ENCODE peak calls at places on chromosome 14, in nine cellular contexts. One of them, this sample, is unnamed.
A peak's percentile ranks its signal among the peaks of the same experiment; 100 is the strongest.

GRCh38 chr14:29475641-29476040 is 452.0 kb downstream of the PRKD1 start:
- DNase-seq in small intestine: no peak
- DNase-seq in right cardiac atrium: no peak
- DNase-seq in dorsolateral prefrontal cortex: no peak
- DNase-seq in substantia nigra: no peak
- DNase-seq in CD4-positive, CD25-positive, alpha-beta regulatory T cell: no peak
- DNase-seq in left ventricle myocardium inferior: no peak
- DNase-seq in Peyer's patch: no peak
- DNase-seq in testis: no peak
- DNase-seq in this sample: no peak

GRCh38 chr14:72714094-72714493 is 179.8 kb downstream of the DPF3 start:
- DNase-seq in small intestine: peak; percentile 6
- DNase-seq in right cardiac atrium: no peak
- DNase-seq in dorsolateral prefrontal cortex: no peak
- DNase-seq in substantia nigra: no peak
- DNase-seq in CD4-positive, CD25-positive, alpha-beta regulatory T cell: no peak
- DNase-seq in left ventricle myocardium inferior: no peak
- DNase-seq in Peyer's patch: no peak
- DNase-seq in testis: no peak
- DNase-seq in this sample: no peak

GRCh38 chr14:38866461-38866860 is 236.6 kb downstream of the SEC23A start:
- DNase-seq in small intestine: no peak
- DNase-seq in right cardiac atrium: no peak
- DNase-seq in dorsolateral prefrontal cortex: no peak
- DNase-seq in substantia nigra: no peak
- DNase-seq in CD4-positive, CD25-positive, alpha-beta regulatory T cell: no peak
- DNase-seq in left ventricle myocardium inferior: no peak
- DNase-seq in Peyer's patch: no peak
- DNase-seq in testis: no peak
- DNase-seq in this sample: no peak

GRCh38 chr14:74658535-74659130 is 46.6 kb upstream of the LTBP2 start:
- DNase-seq in small intestine: no peak
- DNase-seq in right cardiac atrium: no peak
- DNase-seq in dorsolateral prefrontal cortex: no peak
- DNase-seq in substantia nigra: no peak
- DNase-seq in CD4-positive, CD25-positive, alpha-beta regulatory T cell: no peak
- DNase-seq in left ventricle myocardium inferior: no peak
- DNase-seq in Peyer's patch: no peak
- DNase-seq in testis: no peak
- DNase-seq in this sample: no peak

GRCh38 chr14:74568380-74568649 is 43.7 kb downstream of the LTBP2 start:
- DNase-seq in small intestine: no peak
- DNase-seq in right cardiac atrium: no peak
- DNase-seq in dorsolateral prefrontal cortex: no peak
- DNase-seq in substantia nigra: no peak
- DNase-seq in CD4-positive, CD25-positive, alpha-beta regulatory T cell: no peak
- DNase-seq in left ventricle myocardium inferior: no peak
- DNase-seq in Peyer's patch: no peak
- DNase-seq in testis: no peak
- DNase-seq in this sample: no peak

GRCh38 chr14:71317385-71318096 is 410.3 kb downstream of the PCNX1 start:
- DNase-seq in small intestine: no peak
- DNase-seq in right cardiac atrium: no peak
- DNase-seq in dorsolateral prefrontal cortex: no peak
- DNase-seq in substantia nigra: no peak
- DNase-seq in CD4-positive, CD25-positive, alpha-beta regulatory T cell: no peak
- DNase-seq in left ventricle myocardium inferior: no peak
- DNase-seq in Peyer's patch: no peak
- DNase-seq in testis: no peak
- DNase-seq in this sample: no peak

GRCh38 chr14:52895000-52895399 is 55.9 kb downstream of the FERMT2 start:
- DNase-seq in small intestine: no peak
- DNase-seq in right cardiac atrium: no peak
- DNase-seq in dorsolateral prefrontal cortex: no peak
- DNase-seq in substantia nigra: no peak
- DNase-seq in CD4-positive, CD25-positive, alpha-beta regulatory T cell: no peak
- DNase-seq in left ventricle myocardium inferior: no peak
- DNase-seq in Peyer's patch: no peak
- DNase-seq in testis: no peak
- DNase-seq in this sample: no peak

GRCh38 chr14:71659165-71659564 is 273.1 kb upstream of the RGS6 start:
- DNase-seq in small intestine: no peak
- DNase-seq in right cardiac atrium: no peak
- DNase-seq in dorsolateral prefrontal cortex: no peak
- DNase-seq in substantia nigra: no peak
- DNase-seq in CD4-positive, CD25-positive, alpha-beta regulatory T cell: no peak
- DNase-seq in left ventricle myocardium inferior: no peak
- DNase-seq in Peyer's patch: no peak
- DNase-seq in testis: no peak
- DNase-seq in this sample: no peak

GRCh38 chr14:96268426-96269358 is 12.7 kb downstream of the BDKRB1 start:
- DNase-seq in small intestine: no peak
- DNase-seq in right cardiac atrium: peak; percentile 44
- DNase-seq in dorsolateral prefrontal cortex: no peak
- DNase-seq in substantia nigra: no peak
- DNase-seq in CD4-positive, CD25-positive, alpha-beta regulatory T cell: no peak
- DNase-seq in left ventricle myocardium inferior: no peak
- DNase-seq in Peyer's patch: no peak
- DNase-seq in testis: no peak
- DNase-seq in this sample: no peak

GRCh38 chr14:69945905-69946304 is 66.7 kb downstream of the SMOC1 start:
- DNase-seq in small intestine: no peak
- DNase-seq in right cardiac atrium: no peak
- DNase-seq in dorsolateral prefrontal cortex: no peak
- DNase-seq in substantia nigra: no peak
- DNase-seq in CD4-positive, CD25-positive, alpha-beta regulatory T cell: no peak
- DNase-seq in left ventricle myocardium inferior: no peak
- DNase-seq in Peyer's patch: no peak
- DNase-seq in testis: no peak
- DNase-seq in this sample: no peak

GRCh38 chr14:100141133-100141497 is 18.3 kb downstream of the DEGS2 start:
- DNase-seq in small intestine: no peak
- DNase-seq in right cardiac atrium: no peak
- DNase-seq in dorsolateral prefrontal cortex: no peak
- DNase-seq in substantia nigra: no peak
- DNase-seq in CD4-positive, CD25-positive, alpha-beta regulatory T cell: no peak
- DNase-seq in left ventricle myocardium inferior: no peak
- DNase-seq in Peyer's patch: no peak
- DNase-seq in testis: no peak
- DNase-seq in this sample: no peak

GRCh38 chr14:95662376-95663186 is 23.6 kb upstream of the TCL1B start:
- DNase-seq in small intestine: peak; percentile 42
- DNase-seq in right cardiac atrium: no peak
- DNase-seq in dorsolateral prefrontal cortex: no peak
- DNase-seq in substantia nigra: no peak
- DNase-seq in CD4-positive, CD25-positive, alpha-beta regulatory T cell: no peak
- DNase-seq in left ventricle myocardium inferior: no peak
- DNase-seq in Peyer's patch: no peak
- DNase-seq in testis: no peak
- DNase-seq in this sample: no peak

GRCh38 chr14:75126121-75126544 is 715 bp downstream of the NEK9 start:
- DNase-seq in small intestine: no peak
- DNase-seq in right cardiac atrium: no peak
- DNase-seq in dorsolateral prefrontal cortex: no peak
- DNase-seq in substantia nigra: no peak
- DNase-seq in CD4-positive, CD25-positive, alpha-beta regulatory T cell: no peak
- DNase-seq in left ventricle myocardium inferior: no peak
- DNase-seq in Peyer's patch: no peak
- DNase-seq in testis: no peak
- DNase-seq in this sample: no peak

GRCh38 chr14:70567791-70568190 is 32.7 kb downstream of the MED6 start:
- DNase-seq in small intestine: peak; percentile 40
- DNase-seq in right cardiac atrium: no peak
- DNase-seq in dorsolateral prefrontal cortex: no peak
- DNase-seq in substantia nigra: no peak
- DNase-seq in CD4-positive, CD25-positive, alpha-beta regulatory T cell: no peak
- DNase-seq in left ventricle myocardium inferior: no peak
- DNase-seq in Peyer's patch: no peak
- DNase-seq in testis: peak; percentile 17
- DNase-seq in this sample: no peak

GRCh38 chr14:64303471-64303917 is 9.3 kb upstream of the ESR2 start:
- DNase-seq in small intestine: peak; percentile 64
- DNase-seq in right cardiac atrium: no peak
- DNase-seq in dorsolateral prefrontal cortex: no peak
- DNase-seq in substantia nigra: no peak
- DNase-seq in CD4-positive, CD25-positive, alpha-beta regulatory T cell: no peak
- DNase-seq in left ventricle myocardium inferior: no peak
- DNase-seq in Peyer's patch: no peak
- DNase-seq in testis: no peak
- DNase-seq in this sample: no peak

GRCh38 chr14:105329411-105330200 is 15.1 kb downstream of the PACS2 start:
- DNase-seq in small intestine: no peak
- DNase-seq in right cardiac atrium: no peak
- DNase-seq in dorsolateral prefrontal cortex: no peak
- DNase-seq in substantia nigra: no peak
- DNase-seq in CD4-positive, CD25-positive, alpha-beta regulatory T cell: no peak
- DNase-seq in left ventricle myocardium inferior: no peak
- DNase-seq in Peyer's patch: peak; percentile 47
- DNase-seq in testis: no peak
- DNase-seq in this sample: no peak

GRCh38 chr14:102652194-102652593 is 59.7 kb downstream of the RCOR1 start:
- DNase-seq in small intestine: no peak
- DNase-seq in right cardiac atrium: no peak
- DNase-seq in dorsolateral prefrontal cortex: no peak
- DNase-seq in substantia nigra: no peak
- DNase-seq in CD4-positive, CD25-positive, alpha-beta regulatory T cell: no peak
- DNase-seq in left ventricle myocardium inferior: no peak
- DNase-seq in Peyer's patch: no peak
- DNase-seq in testis: no peak
- DNase-seq in this sample: no peak

GRCh38 chr14:37114039-37114438 is 58.4 kb downstream of the SLC25A21 start:
- DNase-seq in small intestine: no peak
- DNase-seq in right cardiac atrium: no peak
- DNase-seq in dorsolateral prefrontal cortex: no peak
- DNase-seq in substantia nigra: no peak
- DNase-seq in CD4-positive, CD25-positive, alpha-beta regulatory T cell: no peak
- DNase-seq in left ventricle myocardium inferior: no peak
- DNase-seq in Peyer's patch: no peak
- DNase-seq in testis: no peak
- DNase-seq in this sample: no peak

GRCh38 chr14:51019089-51019488 is 74.8 kb upstream of the PYGL start:
- DNase-seq in small intestine: no peak
- DNase-seq in right cardiac atrium: no peak
- DNase-seq in dorsolateral prefrontal cortex: no peak
- DNase-seq in substantia nigra: no peak
- DNase-seq in CD4-positive, CD25-positive, alpha-beta regulatory T cell: no peak
- DNase-seq in left ventricle myocardium inferior: no peak
- DNase-seq in Peyer's patch: no peak
- DNase-seq in testis: no peak
- DNase-seq in this sample: no peak

GRCh38 chr14:22010532-22011242 is 337.1 kb upstream of the OR4E1 start:
- DNase-seq in small intestine: no peak
- DNase-seq in right cardiac atrium: no peak
- DNase-seq in dorsolateral prefrontal cortex: no peak
- DNase-seq in substantia nigra: no peak
- DNase-seq in CD4-positive, CD25-positive, alpha-beta regulatory T cell: no peak
- DNase-seq in left ventricle myocardium inferior: no peak
- DNase-seq in Peyer's patch: no peak
- DNase-seq in testis: no peak
- DNase-seq in this sample: no peak
- H3K27ac ChIP-seq in small intestine: no peak overlapping the region
- H3K27ac ChIP-seq in right cardiac atrium: no peak overlapping the region
- H3K27ac ChIP-seq in dorsolateral prefrontal cortex: no peak overlapping the region
- H3K27ac ChIP-seq in substantia nigra: no peak overlapping the region
- H3K27ac ChIP-seq in CD4-positive, CD25-positive, alpha-beta regulatory T cell: no peak overlapping the region
- H3K27ac ChIP-seq in left ventricle myocardium inferior: peak overlapping the region; percentile 59
- H3K27ac ChIP-seq in Peyer's patch: peak overlapping the region; percentile 19
- H3K27ac ChIP-seq in testis: no peak overlapping the region
- H3K27ac ChIP-seq in this sample: no peak overlapping the region

DNA sequence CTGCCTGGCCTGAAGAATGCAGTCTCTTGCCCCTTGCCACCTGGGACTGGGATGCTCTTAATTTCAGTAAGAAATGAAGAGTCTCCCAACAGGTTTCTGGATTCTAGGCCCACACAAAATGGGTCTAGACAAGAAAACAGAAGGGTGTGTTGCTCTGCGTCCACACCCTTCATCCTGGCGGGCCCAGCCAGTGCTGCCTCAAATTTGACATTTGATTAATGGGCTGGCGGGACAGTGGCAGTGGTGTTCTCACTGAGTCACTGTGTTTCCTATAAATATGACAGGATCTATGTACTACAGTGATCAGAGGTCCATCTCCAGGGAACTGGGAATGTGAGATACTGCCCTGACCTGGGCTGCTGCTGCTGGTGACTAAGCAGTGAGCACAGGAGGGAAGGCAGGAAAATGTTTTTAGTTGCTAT is 6.5 kb downstream of the TMEM253 start:
- DNase-seq in small intestine: no peak
- DNase-seq in right cardiac atrium: no peak
- DNase-seq in dorsolateral prefrontal cortex: no peak
- DNase-seq in substantia nigra: no peak
- DNase-seq in CD4-positive, CD25-positive, alpha-beta regulatory T cell: no peak
- DNase-seq in left ventricle myocardium inferior: no peak
- DNase-seq in Peyer's patch: no peak
- DNase-seq in testis: no peak
- DNase-seq in this sample: no peak
- H3K27ac ChIP-seq in small intestine: no peak overlapping the region
- H3K27ac ChIP-seq in right cardiac atrium: no peak overlapping the region
- H3K27ac ChIP-seq in dorsolateral prefrontal cortex: no peak overlapping the region
- H3K27ac ChIP-seq in substantia nigra: no peak overlapping the region
- H3K27ac ChIP-seq in CD4-positive, CD25-positive, alpha-beta regulatory T cell: no peak overlapping the region
- H3K27ac ChIP-seq in left ventricle myocardium inferior: peak overlapping the region; percentile 99
- H3K27ac ChIP-seq in Peyer's patch: peak overlapping the region; percentile 18
- H3K27ac ChIP-seq in testis: no peak overlapping the region
- H3K27ac ChIP-seq in this sample: no peak overlapping the region

GRCh38 chr14:91414475-91415342 is 2.9 kb downstream of the CCDC88C start:
- DNase-seq in small intestine: peak; percentile 77
- DNase-seq in right cardiac atrium: no peak
- DNase-seq in dorsolateral prefrontal cortex: no peak
- DNase-seq in substantia nigra: no peak
- DNase-seq in CD4-positive, CD25-positive, alpha-beta regulatory T cell: no peak
- DNase-seq in left ventricle myocardium inferior: no peak
- DNase-seq in Peyer's patch: no peak
- DNase-seq in testis: no peak
- DNase-seq in this sample: no peak
- H3K27ac ChIP-seq in small intestine: peak overlapping the region; percentile 59
- H3K27ac ChIP-seq in right cardiac atrium: no peak overlapping the region
- H3K27ac ChIP-seq in dorsolateral prefrontal cortex: no peak overlapping the region
- H3K27ac ChIP-seq in substantia nigra: no peak overlapping the region
- H3K27ac ChIP-seq in CD4-positive, CD25-positive, alpha-beta regulatory T cell: peak overlapping the region; percentile 96
- H3K27ac ChIP-seq in left ventricle myocardium inferior: no peak overlapping the region
- H3K27ac ChIP-seq in Peyer's patch: peak overlapping the region; percentile 88
- H3K27ac ChIP-seq in testis: no peak overlapping the region
- H3K27ac ChIP-seq in this sample: peak overlapping the region; percentile 86

DNA sequence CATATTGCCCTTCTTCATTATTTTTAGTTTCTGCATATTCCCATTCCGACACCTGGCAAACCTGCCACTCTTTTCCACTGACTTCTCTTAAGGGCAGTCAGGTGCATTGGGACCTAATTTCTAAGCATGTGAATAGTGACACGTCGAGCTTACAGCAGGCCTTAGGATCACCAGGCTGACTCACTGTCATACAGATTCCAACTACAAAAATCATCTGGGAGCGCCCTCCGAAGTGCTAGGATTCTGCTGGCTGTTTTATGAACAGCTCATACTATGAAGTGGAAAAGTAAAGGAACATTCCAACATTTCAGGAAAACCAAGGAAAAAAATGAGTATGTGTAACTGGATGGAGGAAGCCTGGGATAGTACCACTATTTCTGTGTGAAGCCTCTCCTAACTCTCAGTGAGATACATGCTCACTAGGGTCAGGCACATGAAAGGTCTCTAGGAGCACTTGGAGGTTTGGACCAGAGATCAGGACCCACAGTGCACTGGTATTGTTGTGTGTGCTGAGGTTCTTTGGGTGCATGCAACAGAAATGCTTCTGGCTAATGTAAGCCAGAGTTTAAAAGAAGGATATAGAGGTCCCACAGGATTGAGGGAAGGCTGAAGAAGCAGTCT is 257.4 kb downstream of the ZFP36L1 start:
- DNase-seq in small intestine: no peak
- DNase-seq in right cardiac atrium: no peak
- DNase-seq in dorsolateral prefrontal cortex: no peak
- DNase-seq in substantia nigra: no peak
- DNase-seq in CD4-positive, CD25-positive, alpha-beta regulatory T cell: no peak
- DNase-seq in left ventricle myocardium inferior: no peak
- DNase-seq in Peyer's patch: no peak
- DNase-seq in testis: no peak
- DNase-seq in this sample: no peak
- H3K27ac ChIP-seq in small intestine: no peak overlapping the region
- H3K27ac ChIP-seq in right cardiac atrium: no peak overlapping the region
- H3K27ac ChIP-seq in dorsolateral prefrontal cortex: no peak overlapping the region
- H3K27ac ChIP-seq in substantia nigra: no peak overlapping the region
- H3K27ac ChIP-seq in CD4-positive, CD25-positive, alpha-beta regulatory T cell: no peak overlapping the region
- H3K27ac ChIP-seq in left ventricle myocardium inferior: no peak overlapping the region
- H3K27ac ChIP-seq in Peyer's patch: no peak overlapping the region
- H3K27ac ChIP-seq in testis: no peak overlapping the region
- H3K27ac ChIP-seq in this sample: no peak overlapping the region